ENCODE peak calls at places on chromosome 6, in four cellular contexts. U, G, M and L are unnamed samples.
A peak's percentile ranks its signal among the peaks of the same experiment; 100 is the strongest.

GRCh38 chr6:12261502-12261901 is 28.7 kb upstream of the EDN1 start:
- DNase-seq in U (no peak), M (peak; percentile 26), G (no peak), L (no peak)

GRCh38 chr6:31010393-31011060 is at the start of gene MUC22:
- DNase-seq in M (no peak), U (no peak), G (no peak), L (no peak)

GRCh38 chr6:14172575-14172974 is 55.0 kb downstream of the CD83 start:
- DNase-seq in M (no peak), G (no peak), U (no peak), L (no peak)

GRCh38 chr6:45896783-45897441 is 118.7 kb downstream of the CLIC5 start:
- DNase-seq in U (no peak), M (no peak), G (no peak), L (peak; percentile 52)

GRCh38 chr6:9532621-9533557 is 882.0 kb downstream of the TFAP2A start:
- DNase-seq in M (no peak), G (no peak), U (no peak), L (no peak)

GRCh38 chr6:164106345-164106769 is 691.8 kb downstream of the QKI start:
- DNase-seq in G (peak; percentile 68), U (peak; percentile 50), M (no peak), L (no peak)

GRCh38 chr6:160974304-160974771 is 17.2 kb upstream of the MAP3K4 start:
- DNase-seq in U (no peak), G (peak; percentile 34), M (no peak), L (no peak)

GRCh38 chr6:158646023-158646888 is 1.7 kb upstream of the DYNLT1 start:
- DNase-seq in G (no peak), M (no peak), U (no peak), L (no peak)

GRCh38 chr6:41786451-41787218 is 859 bp upstream of the TOMM6 start:
- DNase-seq in M (no peak), G (peak; percentile 91), U (peak; percentile 91), L (peak; percentile 65)

GRCh38 chr6:42292002-42292735 is 74.5 kb upstream of the MRPS10 start:
- DNase-seq in M (no peak), U (no peak), G (no peak), L (no peak)

GRCh38 chr6:11592289-11592906 is 54.8 kb downstream of the TMEM170B start:
- DNase-seq in G (no peak), M (no peak), U (no peak), L (no peak)

GRCh38 chr6:48027704-48028435 is 83.1 kb downstream of the PTCHD4 start:
- DNase-seq in M (no peak), G (no peak), U (no peak), L (no peak)

GRCh38 chr6:3419624-3420272 is 37.1 kb downstream of the SLC22A23 start:
- DNase-seq in U (no peak), M (no peak), G (no peak), L (no peak)

GRCh38 chr6:45619994-45620471 is 242.3 kb upstream of the SUPT3H start:
- DNase-seq in M (no peak), U (no peak), G (no peak), L (no peak)

GRCh38 chr6:113414511-113414910 is 442.6 kb upstream of the MARCKS start:
- DNase-seq in M (no peak), U (no peak), G (no peak), L (no peak)

GRCh38 chr6:14036911-14037310 is 80.7 kb upstream of the CD83 start:
- DNase-seq in G (no peak), M (no peak), U (no peak), L (no peak)

GRCh38 chr6:155126727-155127439 is 131.8 kb downstream of the TIAM2 start:
- DNase-seq in U (no peak), M (no peak), G (no peak), L (no peak)

GRCh38 chr6:63813531-63813930 is 177.9 kb downstream of the PHF3 start:
- DNase-seq in G (no peak), M (no peak), U (no peak), L (no peak)

GRCh38 chr6:33297956-33298772 is 578 bp downstream of the RGL2 start:
- DNase-seq in M (no peak), U (peak; percentile 81), G (peak; percentile 87), L (peak; percentile 86)

GRCh38 chr6:108383967-108384366 is 89.1 kb downstream of the AFG1L start:
- DNase-seq in U (no peak), G (no peak), M (no peak), L (no peak)

GRCh38 chr6:7138111-7138510 is 30.4 kb downstream of the RREB1 start:
- DNase-seq in M (no peak), G (no peak), U (no peak), L (no peak)

GRCh38 chr6:16669227-16669626 is 92.0 kb downstream of the ATXN1 start:
- DNase-seq in U (no peak), M (no peak), G (no peak), L (no peak)

GRCh38 chr6:105482227-105482839 is 79.5 kb upstream of the PREP start:
- DNase-seq in G (no peak), U (no peak), M (no peak), L (no peak)

GRCh38 chr6:40344566-40345185 is 242.5 kb downstream of the LRFN2 start:
- DNase-seq in G (no peak), M (no peak), U (no peak), L (no peak)
- TF ChIP-seq SPI1 in G (no peak), M (no peak), U (no peak), L (no peak)

DNA sequence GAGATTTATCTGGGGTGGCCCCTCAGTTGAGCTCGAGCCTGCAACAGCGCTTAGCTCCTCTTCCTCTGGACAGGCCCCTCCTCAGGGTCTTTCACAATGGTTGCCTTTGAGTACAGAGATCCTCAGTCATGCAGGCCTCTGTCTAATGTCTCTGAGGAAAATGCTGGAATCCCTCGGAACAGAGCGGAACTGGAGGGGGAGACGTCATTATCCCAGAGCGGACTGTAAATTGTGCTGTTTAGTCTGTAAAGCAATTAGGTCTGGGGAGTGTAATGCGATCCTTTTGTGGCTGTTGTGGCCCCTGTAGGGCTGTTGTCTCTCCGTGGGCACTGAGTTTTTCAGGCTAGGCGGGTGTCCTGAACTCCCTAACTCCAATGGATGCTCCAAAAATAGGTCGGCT is 15.0 kb upstream of the DAAM2 start:
- DNase-seq in G (no peak), M (no peak), U (no peak), L (no peak)
- TF ChIP-seq SPI1 in G (no peak), M (no peak), U (no peak), L (no peak)

GRCh38 chr6:140446241-140446640 is 1071.8 kb upstream of the CITED2 start:
- DNase-seq in U (no peak), G (no peak), M (no peak), L (no peak)
- TF ChIP-seq SPI1 in U (no peak), G (no peak), M (no peak), L (no peak)

GRCh38 chr6:137259349-137259748 is 40.2 kb upstream of the IFNGR1 start:
- DNase-seq in G (no peak), U (no peak), M (no peak), L (no peak)
- TF ChIP-seq SPI1 in G (no peak), U (no peak), M (no peak), L (no peak)

DNA sequence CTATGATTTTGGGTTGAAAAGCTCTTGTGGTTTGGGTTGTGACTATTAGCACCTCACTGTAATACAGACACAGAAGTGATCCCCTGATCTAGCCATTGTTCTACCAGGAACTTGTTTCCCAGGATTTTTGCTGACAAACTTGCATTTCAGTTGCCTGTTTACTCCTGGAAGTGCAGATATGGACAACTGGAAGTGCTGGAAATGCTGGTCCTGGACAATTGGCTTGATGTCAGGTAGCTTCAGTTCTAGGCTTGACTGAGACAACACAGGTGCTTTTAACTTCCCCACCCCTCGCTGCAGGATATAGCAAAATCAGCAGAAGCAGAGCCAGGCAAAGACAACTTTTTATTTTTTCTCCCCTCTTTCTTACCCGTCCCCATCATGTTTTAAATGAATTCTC is 27.1 kb upstream of the FBXO30 start:
- DNase-seq in U (no peak), M (no peak), G (no peak), L (no peak)
- TF ChIP-seq SPI1 in U (no peak), M (no peak), G (no peak), L (no peak)

GRCh38 chr6:50093116-50093937 is 43.6 kb upstream of the DEFB112 start:
- DNase-seq in U (no peak), G (no peak), M (no peak), L (no peak)
- TF ChIP-seq SPI1 in U (no peak), G (no peak), M (no peak), L (no peak)

DNA sequence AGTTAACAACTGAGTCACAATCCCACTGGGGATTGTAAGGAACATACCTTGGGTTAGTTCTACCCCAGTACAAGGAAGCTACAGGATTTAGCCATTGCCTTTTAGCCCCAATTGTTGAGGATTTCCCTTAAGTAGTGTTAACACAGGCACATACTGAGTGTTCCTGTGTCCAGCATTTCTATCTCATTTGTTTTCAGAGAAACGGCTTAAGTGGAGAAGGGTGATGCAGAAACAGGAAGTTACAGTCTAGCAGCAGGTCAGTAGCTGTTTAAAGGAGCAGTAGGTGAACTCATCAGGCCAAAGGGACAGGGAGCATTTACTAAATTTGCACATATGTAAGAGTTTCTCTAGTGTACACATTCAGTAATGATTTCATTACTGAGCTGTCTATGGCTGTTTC is 644.3 kb upstream of the GJE1 start:
- DNase-seq in G (no peak), U (no peak), M (no peak), L (no peak)
- TF ChIP-seq SPI1 in G (no peak), U (no peak), M (no peak), L (no peak)

GRCh38 chr6:148021715-148022114 is 320.9 kb upstream of the SASH1 start:
- DNase-seq in U (no peak), M (no peak), G (no peak), L (no peak)
- TF ChIP-seq SPI1 in U (no peak), M (no peak), G (peak; percentile 23), L (peak; percentile 58)

DNA sequence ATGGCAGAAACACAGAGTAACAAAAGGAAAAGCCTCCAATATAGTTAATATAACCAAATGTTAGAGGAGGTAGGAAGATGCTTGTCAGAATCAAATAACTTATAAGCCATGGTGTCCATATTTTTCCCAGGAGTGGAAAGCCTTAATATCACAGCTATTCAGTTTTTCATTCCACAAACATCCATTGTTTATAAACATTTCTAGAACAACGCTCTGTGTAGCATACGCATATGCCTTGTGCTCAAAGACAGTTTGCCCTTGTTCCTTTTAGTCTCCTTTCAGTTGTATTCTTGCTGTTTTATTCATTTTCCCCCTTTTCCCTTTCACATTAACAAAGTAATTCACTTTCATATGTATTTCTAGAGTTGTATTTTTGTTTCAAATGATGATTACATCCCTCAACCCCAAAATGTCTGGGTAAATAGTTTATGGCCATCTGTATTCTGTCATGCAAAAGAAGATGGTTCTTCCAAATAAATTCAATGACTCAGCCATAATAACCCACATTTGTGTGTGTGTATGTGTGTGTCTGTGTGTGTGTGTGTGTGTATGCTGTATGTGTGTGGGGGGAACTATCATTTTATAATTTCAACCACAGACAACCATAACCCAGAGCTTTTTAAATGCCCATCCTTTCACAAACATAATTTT is 455.7 kb upstream of the SOX4 start:
- DNase-seq in U (no peak), M (no peak), G (no peak), L (no peak)
- TF ChIP-seq SPI1 in U (no peak), M (no peak), G (no peak), L (no peak)

DNA sequence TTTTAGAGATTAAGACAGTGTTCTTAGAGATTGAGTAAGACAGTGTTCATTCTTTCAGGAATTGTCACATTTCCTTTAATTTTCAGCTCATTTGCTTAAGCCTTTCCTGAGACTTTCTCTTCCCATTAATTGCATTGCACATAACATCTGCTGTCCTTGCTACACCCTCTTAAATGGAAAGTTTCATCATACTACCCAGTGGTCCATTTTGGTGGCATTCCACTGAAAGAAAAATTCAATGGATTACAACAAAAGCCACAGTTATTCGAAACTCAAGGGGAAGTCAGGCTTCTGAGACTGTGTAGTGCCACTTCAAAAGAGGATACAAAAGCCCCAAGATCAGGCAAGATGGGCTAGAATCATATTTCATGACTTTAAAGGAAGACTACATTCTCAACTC is 64.0 kb downstream of the RSPO3 start:
- DNase-seq in M (no peak), G (no peak), U (no peak), L (no peak)
- TF ChIP-seq SPI1 in M (no peak), G (no peak), U (no peak), L (no peak)